ENCODE peak calls at places on chromosomes 11 and 22, in ten cellular contexts. One of them, this sample, is unnamed.

GRCh38 chr22:39999144-39999757 is 4.5 kb downstream of the FAM83F start:
- DNase-seq in GM10248: no peak
- DNase-seq in CD8-positive, alpha-beta T cell: no peak
- DNase-seq in mucosa of descending colon: peak
- DNase-seq in A549: peak
- DNase-seq in right lobe of liver: peak
- DNase-seq in CD4-positive, alpha-beta T cell: no peak
- DNase-seq in WTC11: no peak
- DNase-seq in thoracic aorta: no peak
- DNase-seq in Caco-2: peak
- DNase-seq in this sample: no peak

GRCh38 chr11:134038897-134039470 is 29.9 kb upstream of the JAM3 start:
- DNase-seq in CD4-positive, alpha-beta T cell: no peak
- DNase-seq in CD8-positive, alpha-beta T cell: no peak
- DNase-seq in A549: no peak
- DNase-seq in thoracic aorta: no peak
- DNase-seq in GM10248: no peak
- DNase-seq in mucosa of descending colon: no peak
- DNase-seq in Caco-2: no peak
- DNase-seq in WTC11: no peak
- DNase-seq in right lobe of liver: no peak
- DNase-seq in this sample: no peak

GRCh38 chr22:29071261-29072045 is 1.4 kb upstream of the KREMEN1 start:
- DNase-seq in CD8-positive, alpha-beta T cell: peak
- DNase-seq in GM10248: peak
- DNase-seq in A549: peak
- DNase-seq in Caco-2: peak
- DNase-seq in thoracic aorta: no peak
- DNase-seq in right lobe of liver: peak
- DNase-seq in WTC11: peak
- DNase-seq in CD4-positive, alpha-beta T cell: no peak
- DNase-seq in mucosa of descending colon: peak
- DNase-seq in this sample: no peak

GRCh38 chr11:34411786-34412185 is 26.9 kb upstream of the CAT start:
- DNase-seq in CD8-positive, alpha-beta T cell: no peak
- DNase-seq in CD4-positive, alpha-beta T cell: no peak
- DNase-seq in thoracic aorta: no peak
- DNase-seq in GM10248: no peak
- DNase-seq in Caco-2: no peak
- DNase-seq in mucosa of descending colon: no peak
- DNase-seq in A549: no peak
- DNase-seq in WTC11: no peak
- DNase-seq in right lobe of liver: no peak
- DNase-seq in this sample: no peak

GRCh38 chr11:57792060-57792541 is 30.5 kb downstream of the CTNND1 start:
- DNase-seq in mucosa of descending colon: peak
- DNase-seq in right lobe of liver: peak
- DNase-seq in thoracic aorta: peak
- DNase-seq in Caco-2: no peak
- DNase-seq in CD8-positive, alpha-beta T cell: peak
- DNase-seq in GM10248: peak
- DNase-seq in CD4-positive, alpha-beta T cell: peak
- DNase-seq in WTC11: no peak
- DNase-seq in A549: no peak
- DNase-seq in this sample: no peak

GRCh38 chr11:71342116-71342515 is 89.7 kb upstream of the SHANK2 start:
- DNase-seq in mucosa of descending colon: no peak
- DNase-seq in CD4-positive, alpha-beta T cell: no peak
- DNase-seq in thoracic aorta: no peak
- DNase-seq in Caco-2: no peak
- DNase-seq in A549: no peak
- DNase-seq in right lobe of liver: no peak
- DNase-seq in CD8-positive, alpha-beta T cell: no peak
- DNase-seq in GM10248: no peak
- DNase-seq in WTC11: no peak
- DNase-seq in this sample: no peak

GRCh38 chr11:206516-207212 is 535 bp downstream of the BET1L start:
- DNase-seq in Caco-2: no peak
- DNase-seq in thoracic aorta: no peak
- DNase-seq in CD4-positive, alpha-beta T cell: no peak
- DNase-seq in right lobe of liver: peak
- DNase-seq in GM10248: no peak
- DNase-seq in mucosa of descending colon: peak
- DNase-seq in CD8-positive, alpha-beta T cell: peak
- DNase-seq in WTC11: no peak
- DNase-seq in A549: no peak
- DNase-seq in this sample: peak

GRCh38 chr11:1889941-1890855 is 1.5 kb downstream of the PRR33 start:
- DNase-seq in GM10248: peak
- DNase-seq in WTC11: no peak
- DNase-seq in A549: no peak
- DNase-seq in CD4-positive, alpha-beta T cell: no peak
- DNase-seq in CD8-positive, alpha-beta T cell: peak
- DNase-seq in thoracic aorta: no peak
- DNase-seq in mucosa of descending colon: no peak
- DNase-seq in Caco-2: no peak
- DNase-seq in right lobe of liver: no peak
- DNase-seq in this sample: peak

GRCh38 chr11:119687220-119688046 is 41.6 kb downstream of the NECTIN1 start:
- DNase-seq in right lobe of liver: no peak
- DNase-seq in A549: no peak
- DNase-seq in CD4-positive, alpha-beta T cell: no peak
- DNase-seq in mucosa of descending colon: no peak
- DNase-seq in GM10248: no peak
- DNase-seq in Caco-2: no peak
- DNase-seq in CD8-positive, alpha-beta T cell: no peak
- DNase-seq in thoracic aorta: no peak
- DNase-seq in WTC11: no peak
- DNase-seq in this sample: no peak

GRCh38 chr11:120521176-120521575 is 9.6 kb downstream of the GRIK4 start:
- DNase-seq in GM10248: no peak
- DNase-seq in mucosa of descending colon: no peak
- DNase-seq in A549: no peak
- DNase-seq in CD4-positive, alpha-beta T cell: no peak
- DNase-seq in thoracic aorta: no peak
- DNase-seq in Caco-2: no peak
- DNase-seq in right lobe of liver: no peak
- DNase-seq in CD8-positive, alpha-beta T cell: no peak
- DNase-seq in WTC11: no peak
- DNase-seq in this sample: no peak

GRCh38 chr11:11351042-11351586 is 1.9 kb downstream of the CSNK2A3 start:
- DNase-seq in CD8-positive, alpha-beta T cell: no peak
- DNase-seq in GM10248: no peak
- DNase-seq in Caco-2: no peak
- DNase-seq in thoracic aorta: no peak
- DNase-seq in right lobe of liver: no peak
- DNase-seq in mucosa of descending colon: no peak
- DNase-seq in WTC11: no peak
- DNase-seq in A549: no peak
- DNase-seq in CD4-positive, alpha-beta T cell: no peak
- DNase-seq in this sample: no peak

GRCh38 chr11:57324154-57324885 is 432 bp downstream of the TNKS1BP1 start:
- DNase-seq in WTC11: peak
- DNase-seq in mucosa of descending colon: peak
- DNase-seq in A549: peak
- DNase-seq in right lobe of liver: no peak
- DNase-seq in Caco-2: peak
- DNase-seq in thoracic aorta: no peak
- DNase-seq in GM10248: peak
- DNase-seq in CD4-positive, alpha-beta T cell: no peak
- DNase-seq in CD8-positive, alpha-beta T cell: no peak
- DNase-seq in this sample: no peak

GRCh38 chr22:36803358-36803757 is 13.5 kb downstream of the PVALB start:
- DNase-seq in WTC11: no peak
- DNase-seq in mucosa of descending colon: no peak
- DNase-seq in CD4-positive, alpha-beta T cell: no peak
- DNase-seq in GM10248: no peak
- DNase-seq in thoracic aorta: no peak
- DNase-seq in Caco-2: no peak
- DNase-seq in A549: no peak
- DNase-seq in CD8-positive, alpha-beta T cell: no peak
- DNase-seq in right lobe of liver: no peak
- DNase-seq in this sample: no peak

GRCh38 chr22:27474711-27475547 is 326.6 kb downstream of the MN1 start:
- DNase-seq in WTC11: peak
- DNase-seq in CD8-positive, alpha-beta T cell: no peak
- DNase-seq in GM10248: no peak
- DNase-seq in CD4-positive, alpha-beta T cell: no peak
- DNase-seq in Caco-2: peak
- DNase-seq in A549: peak
- DNase-seq in thoracic aorta: no peak
- DNase-seq in mucosa of descending colon: no peak
- DNase-seq in right lobe of liver: no peak
- DNase-seq in this sample: no peak

GRCh38 chr11:20671856-20672546 is 2.6 kb downstream of the NELL1 start:
- DNase-seq in mucosa of descending colon: no peak
- DNase-seq in right lobe of liver: no peak
- DNase-seq in Caco-2: no peak
- DNase-seq in WTC11: no peak
- DNase-seq in GM10248: no peak
- DNase-seq in CD8-positive, alpha-beta T cell: no peak
- DNase-seq in A549: peak
- DNase-seq in CD4-positive, alpha-beta T cell: no peak
- DNase-seq in thoracic aorta: no peak
- DNase-seq in this sample: no peak

GRCh38 chr22:43540570-43540969 is 128.8 kb downstream of the MPPED1 start:
- DNase-seq in thoracic aorta: no peak
- DNase-seq in CD8-positive, alpha-beta T cell: no peak
- DNase-seq in mucosa of descending colon: no peak
- DNase-seq in GM10248: no peak
- DNase-seq in right lobe of liver: no peak
- DNase-seq in WTC11: no peak
- DNase-seq in CD4-positive, alpha-beta T cell: no peak
- DNase-seq in A549: no peak
- DNase-seq in Caco-2: no peak
- DNase-seq in this sample: no peak

GRCh38 chr11:111808834-111809233 is 42.6 kb upstream of the PPP2R1B start:
- DNase-seq in GM10248: no peak
- DNase-seq in Caco-2: no peak
- DNase-seq in thoracic aorta: no peak
- DNase-seq in right lobe of liver: no peak
- DNase-seq in WTC11: no peak
- DNase-seq in CD4-positive, alpha-beta T cell: no peak
- DNase-seq in CD8-positive, alpha-beta T cell: no peak
- DNase-seq in A549: no peak
- DNase-seq in mucosa of descending colon: no peak
- DNase-seq in this sample: no peak

DNA sequence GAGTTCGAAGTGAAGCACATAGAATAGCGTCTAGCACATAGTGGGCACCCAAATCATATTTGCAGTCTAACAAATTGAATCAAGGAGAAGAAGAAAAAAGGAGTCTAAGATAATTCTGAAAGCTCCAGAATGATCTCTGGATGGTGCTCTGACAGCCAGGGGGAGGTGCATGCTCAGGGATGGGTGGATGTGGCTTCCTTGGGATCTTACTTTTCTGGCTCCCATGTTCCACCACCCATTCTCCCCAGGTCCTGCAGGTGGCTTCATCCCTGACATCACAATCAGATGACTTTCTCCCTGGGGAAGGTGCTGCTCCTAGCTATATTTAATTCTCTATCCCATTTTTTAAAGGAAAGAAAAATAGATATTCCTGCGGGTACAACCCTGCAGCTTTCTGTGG is 381.9 kb downstream of the CADM1 start:
- DNase-seq in right lobe of liver: no peak
- DNase-seq in CD8-positive, alpha-beta T cell: no peak
- DNase-seq in WTC11: no peak
- DNase-seq in Caco-2: peak
- DNase-seq in mucosa of descending colon: no peak
- DNase-seq in thoracic aorta: no peak
- DNase-seq in A549: no peak
- DNase-seq in CD4-positive, alpha-beta T cell: no peak
- DNase-seq in GM10248: no peak
- DNase-seq in this sample: no peak
- TF ChIP-seq CTCF in right lobe of liver: no peak
- TF ChIP-seq CTCF in CD8-positive, alpha-beta T cell: no peak
- TF ChIP-seq CTCF in WTC11: no peak
- TF ChIP-seq CTCF in Caco-2: no peak
- TF ChIP-seq CTCF in mucosa of descending colon: no peak
- TF ChIP-seq CTCF in thoracic aorta: no peak
- TF ChIP-seq CTCF in A549: no peak
- TF ChIP-seq CTCF in CD4-positive, alpha-beta T cell: no peak
- TF ChIP-seq CTCF in GM10248: no peak
- TF ChIP-seq CTCF in this sample: no peak

GRCh38 chr11:113994077-113994954 is 19.4 kb downstream of the HTR3A start:
- DNase-seq in CD8-positive, alpha-beta T cell: peak
- DNase-seq in thoracic aorta: no peak
- DNase-seq in WTC11: peak
- DNase-seq in right lobe of liver: no peak
- DNase-seq in A549: no peak
- DNase-seq in Caco-2: peak
- DNase-seq in mucosa of descending colon: peak
- DNase-seq in GM10248: peak
- DNase-seq in CD4-positive, alpha-beta T cell: peak
- DNase-seq in this sample: no peak
- TF ChIP-seq CTCF in CD8-positive, alpha-beta T cell: peak
- TF ChIP-seq CTCF in thoracic aorta: peak
- TF ChIP-seq CTCF in WTC11: peak
- TF ChIP-seq CTCF in right lobe of liver: peak
- TF ChIP-seq CTCF in A549: peak
- TF ChIP-seq CTCF in Caco-2: peak
- TF ChIP-seq CTCF in mucosa of descending colon: peak
- TF ChIP-seq CTCF in GM10248: peak
- TF ChIP-seq CTCF in CD4-positive, alpha-beta T cell: peak
- TF ChIP-seq CTCF in this sample: peak

GRCh38 chr11:31026315-31026714 is 343.2 kb downstream of the DCDC1 start:
- DNase-seq in A549: no peak
- DNase-seq in right lobe of liver: no peak
- DNase-seq in thoracic aorta: no peak
- DNase-seq in GM10248: no peak
- DNase-seq in Caco-2: no peak
- DNase-seq in WTC11: no peak
- DNase-seq in CD4-positive, alpha-beta T cell: no peak
- DNase-seq in mucosa of descending colon: no peak
- DNase-seq in CD8-positive, alpha-beta T cell: no peak
- DNase-seq in this sample: no peak

DNA sequence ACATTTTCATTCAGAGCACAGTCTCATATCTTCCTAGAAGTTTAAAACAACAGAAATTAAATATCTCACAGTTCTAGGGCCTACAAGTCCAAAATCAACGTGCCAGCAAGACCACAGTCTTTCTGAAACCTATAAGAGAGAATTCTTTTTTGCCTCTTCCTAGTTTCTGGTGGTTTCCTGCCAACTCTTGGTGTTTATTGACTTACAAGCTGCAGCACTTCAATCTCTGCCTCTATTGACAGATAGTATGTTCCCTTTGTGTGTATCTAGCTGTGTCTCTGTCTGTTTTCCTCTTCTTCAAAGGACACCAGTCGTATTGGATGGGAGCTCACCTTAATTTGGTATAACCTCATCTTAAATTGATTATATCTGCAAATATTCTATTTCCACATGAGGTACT is 347.5 kb downstream of the DCDC1 start:
- DNase-seq in right lobe of liver: no peak
- DNase-seq in Caco-2: no peak
- DNase-seq in thoracic aorta: no peak
- DNase-seq in CD4-positive, alpha-beta T cell: no peak
- DNase-seq in A549: no peak
- DNase-seq in CD8-positive, alpha-beta T cell: no peak
- DNase-seq in WTC11: no peak
- DNase-seq in mucosa of descending colon: no peak
- DNase-seq in GM10248: no peak
- DNase-seq in this sample: no peak
- TF ChIP-seq CTCF in right lobe of liver: no peak
- TF ChIP-seq CTCF in Caco-2: no peak
- TF ChIP-seq CTCF in thoracic aorta: no peak
- TF ChIP-seq CTCF in CD4-positive, alpha-beta T cell: no peak
- TF ChIP-seq CTCF in A549: no peak
- TF ChIP-seq CTCF in CD8-positive, alpha-beta T cell: no peak
- TF ChIP-seq CTCF in WTC11: no peak
- TF ChIP-seq CTCF in mucosa of descending colon: no peak
- TF ChIP-seq CTCF in GM10248: no peak
- TF ChIP-seq CTCF in this sample: no peak

GRCh38 chr22:17205432-17205831 is 13.8 kb downstream of the ADA2 start:
- DNase-seq in right lobe of liver: no peak
- DNase-seq in mucosa of descending colon: no peak
- DNase-seq in CD4-positive, alpha-beta T cell: no peak
- DNase-seq in WTC11: no peak
- DNase-seq in GM10248: no peak
- DNase-seq in thoracic aorta: no peak
- DNase-seq in Caco-2: no peak
- DNase-seq in A549: no peak
- DNase-seq in CD8-positive, alpha-beta T cell: no peak
- DNase-seq in this sample: no peak
- TF ChIP-seq CTCF in right lobe of liver: peak
- TF ChIP-seq CTCF in mucosa of descending colon: no peak
- TF ChIP-seq CTCF in CD4-positive, alpha-beta T cell: no peak
- TF ChIP-seq CTCF in WTC11: no peak
- TF ChIP-seq CTCF in GM10248: peak
- TF ChIP-seq CTCF in thoracic aorta: no peak
- TF ChIP-seq CTCF in Caco-2: no peak
- TF ChIP-seq CTCF in A549: no peak
- TF ChIP-seq CTCF in CD8-positive, alpha-beta T cell: no peak
- TF ChIP-seq CTCF in this sample: peak

This sample was measured in chondrocyte.